ENCODE peak calls at places on chromosomes 7 and 10, in nine cellular contexts. W is RWPE1, Y is upper lobe of right lung, G is neural crest cell, R is omental fat pad, A is Calu3, M is fibroblast of lung, F is heart right ventricle, J is left lung. S is an unnamed sample.

GRCh38 chr10:14653271-14654161 is 121.2 kb downstream of the FAM107B start:
- DNase-seq in G (no peak), R (no peak), F (no peak), J (no peak), W (peak; percentile 85), A (peak; percentile 74), M (peak; percentile 82), Y (no peak), S (peak; percentile 84)

GRCh38 chr10:52923520-52923919 is 150.9 kb upstream of the MBL2 start:
- DNase-seq in A (no peak), F (no peak), R (no peak), Y (no peak), J (no peak), M (no peak), G (no peak), W (no peak), S (no peak)

GRCh38 chr7:137820156-137820555 is 26.6 kb downstream of the DGKI start:
- DNase-seq in Y (no peak), M (no peak), W (no peak), F (no peak), G (no peak), J (no peak), R (no peak), A (no peak), S (no peak)

GRCh38 chr10:124285587-124286527 is 132.9 kb downstream of the OAT start:
- DNase-seq in W (no peak), J (peak; percentile 36), Y (peak; percentile 31), G (no peak), A (no peak), R (no peak), F (no peak), M (peak; percentile 15), S (no peak)

GRCh38 chr7:130372402-130372801 is 7.9 kb upstream of the CPA1 start:
- DNase-seq in M (no peak), A (no peak), J (no peak), Y (no peak), F (no peak), G (no peak), R (no peak), W (no peak), S (no peak)

GRCh38 chr10:59708816-59709471 is 706 bp downstream of the SLC16A9 start:
- DNase-seq in R (no peak), A (peak; percentile 42), W (peak; percentile 36), Y (no peak), J (peak; percentile 85), M (no peak), G (peak; percentile 21), F (peak; percentile 21), S (peak; percentile 7)

GRCh38 chr10:24858244-24858907 is 94.0 kb downstream of the PRTFDC1 start:
- DNase-seq in R (no peak), A (no peak), W (peak; percentile 54), Y (no peak), G (no peak), F (no peak), J (no peak), M (peak; percentile 52), S (peak; percentile 72)

GRCh38 chr10:46266506-46266985 is 20.3 kb upstream of the ANTXRL start:
- DNase-seq in M (no peak), Y (no peak), F (no peak), R (no peak), W (no peak), J (peak; percentile 71), A (no peak), G (no peak), S (no peak)

GRCh38 chr7:19772858-19773337 is 519 bp downstream of the TMEM196 start:
- DNase-seq in G (peak; percentile 37), A (peak; percentile 62), J (no peak), R (no peak), M (peak; percentile 39), Y (no peak), F (peak; percentile 8), W (peak; percentile 25), S (no peak)

GRCh38 chr7:19776981-19777380 is 3.6 kb upstream of the TMEM196 start:
- DNase-seq in G (no peak), J (no peak), A (no peak), Y (no peak), W (no peak), F (no peak), M (no peak), R (no peak), S (no peak)

GRCh38 chr7:19772323-19772722 is 1.1 kb downstream of the TMEM196 start:
- DNase-seq in M (no peak), R (no peak), A (no peak), J (no peak), F (no peak), Y (no peak), W (no peak), G (peak; percentile 5), S (no peak)

GRCh38 chr7:19773361-19773760 is at the start of gene TMEM196:
- DNase-seq in Y (no peak), F (no peak), A (no peak), M (no peak), G (peak; percentile 16), J (no peak), W (no peak), R (no peak), S (no peak)
- TF ChIP-seq CTCF in Y (no peak), F (no peak), A (no peak), M (no peak), G (no peak), J (no peak), W (no peak), R (no peak), S (no peak)

DNA sequence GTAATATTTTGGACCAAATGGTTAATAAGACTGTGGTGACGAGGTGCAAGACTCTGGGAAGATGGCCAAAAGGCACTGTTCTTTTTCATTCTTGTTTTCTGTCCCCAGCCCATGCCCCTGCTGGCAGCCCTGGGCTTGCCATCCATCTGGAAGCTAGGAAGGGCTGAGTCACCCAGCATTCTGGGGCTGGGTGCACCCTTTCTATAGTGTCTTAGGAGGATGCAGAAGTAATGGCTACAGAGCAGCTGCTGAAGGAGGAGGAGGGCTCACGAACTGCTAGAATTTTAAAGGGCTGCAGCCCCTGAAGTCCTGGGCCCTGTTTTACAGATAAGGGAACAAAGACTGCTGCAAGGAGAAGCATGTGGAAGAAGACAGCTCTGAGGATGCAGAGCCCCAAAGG is 42.8 kb upstream of the ZNF32 start:
- DNase-seq in M (peak; percentile 11), A (no peak), J (no peak), W (no peak), F (no peak), Y (no peak), R (no peak), G (no peak), S (peak; percentile 64)
- TF ChIP-seq CTCF in M (no peak), A (no peak), J (no peak), W (no peak), F (no peak), Y (no peak), R (no peak), G (no peak), S (no peak)

DNA sequence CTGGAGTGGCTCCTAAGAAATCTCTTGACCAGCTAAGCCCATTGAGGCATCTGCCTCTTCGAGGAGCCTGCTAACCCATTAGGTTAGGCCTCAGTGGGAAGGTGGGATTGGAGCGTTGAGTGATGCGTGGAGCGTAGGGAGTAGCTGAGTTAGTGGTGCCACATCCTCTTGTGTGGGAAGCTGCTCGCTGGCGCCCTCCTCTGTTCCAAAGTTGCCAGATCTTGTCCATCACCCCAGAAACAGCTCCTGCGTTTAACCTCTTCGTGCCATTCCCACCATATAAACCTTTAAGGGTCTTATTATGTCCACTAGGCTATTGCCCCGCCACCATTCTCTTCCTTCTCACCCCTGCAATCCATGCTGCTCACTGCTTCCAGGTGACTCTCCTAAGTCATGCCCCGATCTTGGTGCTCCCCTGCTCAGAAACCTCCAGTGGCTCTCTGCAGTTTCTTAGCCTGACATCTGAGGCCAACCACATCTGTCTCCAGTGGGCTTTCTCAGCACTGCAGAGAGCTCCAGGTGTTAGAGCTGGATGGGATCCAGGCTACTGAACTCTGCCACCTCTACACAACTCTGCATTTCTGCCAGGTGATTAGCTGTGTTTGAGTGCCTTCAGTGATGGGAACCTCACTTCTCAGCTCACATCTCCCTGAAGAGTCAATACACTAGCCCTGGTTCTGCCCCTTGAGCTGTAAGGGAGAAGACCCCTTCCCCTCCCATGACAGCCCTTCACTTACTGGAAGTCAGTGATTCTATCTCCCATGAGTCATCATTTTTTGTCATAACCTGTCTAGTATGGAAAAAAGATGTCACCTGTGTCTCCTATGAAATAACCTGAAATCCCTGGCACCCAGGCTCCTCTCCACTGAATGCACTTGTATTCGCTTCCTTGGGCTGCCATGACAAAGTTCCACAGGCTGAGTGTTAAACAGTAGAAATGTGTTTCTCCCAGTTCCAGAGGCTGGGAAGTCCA is 65.0 kb upstream of the FGFR2 start:
- DNase-seq in Y (no peak), G (peak; percentile 61), J (no peak), F (no peak), A (no peak), R (no peak), W (no peak), M (no peak), S (peak; percentile 39)
- TF ChIP-seq CTCF in Y (no peak), G (peak; percentile 55), J (no peak), F (no peak), A (no peak), R (no peak), W (no peak), M (no peak), S (no peak)

GRCh38 chr7:45180084-45180986 is 22.7 kb downstream of the RAMP3 start:
- DNase-seq in W (no peak), M (no peak), J (no peak), A (no peak), Y (peak; percentile 57), R (no peak), F (no peak), G (no peak), S (no peak)

GRCh38 chr7:45176886-45177731 is 19.5 kb downstream of the RAMP3 start:
- DNase-seq in M (no peak), A (no peak), F (no peak), R (no peak), W (no peak), J (no peak), G (no peak), Y (peak; percentile 53), S (no peak)

GRCh38 chr7:45179666-45180065 is 22.1 kb downstream of the RAMP3 start:
- DNase-seq in J (no peak), A (no peak), Y (no peak), G (no peak), M (no peak), F (no peak), W (no peak), R (no peak), S (no peak)

GRCh38 chr7:45177801-45178200 is 20.2 kb downstream of the RAMP3 start:
- DNase-seq in W (no peak), A (no peak), J (no peak), G (no peak), M (no peak), Y (peak; percentile 59), R (no peak), F (no peak), S (no peak)

DNA sequence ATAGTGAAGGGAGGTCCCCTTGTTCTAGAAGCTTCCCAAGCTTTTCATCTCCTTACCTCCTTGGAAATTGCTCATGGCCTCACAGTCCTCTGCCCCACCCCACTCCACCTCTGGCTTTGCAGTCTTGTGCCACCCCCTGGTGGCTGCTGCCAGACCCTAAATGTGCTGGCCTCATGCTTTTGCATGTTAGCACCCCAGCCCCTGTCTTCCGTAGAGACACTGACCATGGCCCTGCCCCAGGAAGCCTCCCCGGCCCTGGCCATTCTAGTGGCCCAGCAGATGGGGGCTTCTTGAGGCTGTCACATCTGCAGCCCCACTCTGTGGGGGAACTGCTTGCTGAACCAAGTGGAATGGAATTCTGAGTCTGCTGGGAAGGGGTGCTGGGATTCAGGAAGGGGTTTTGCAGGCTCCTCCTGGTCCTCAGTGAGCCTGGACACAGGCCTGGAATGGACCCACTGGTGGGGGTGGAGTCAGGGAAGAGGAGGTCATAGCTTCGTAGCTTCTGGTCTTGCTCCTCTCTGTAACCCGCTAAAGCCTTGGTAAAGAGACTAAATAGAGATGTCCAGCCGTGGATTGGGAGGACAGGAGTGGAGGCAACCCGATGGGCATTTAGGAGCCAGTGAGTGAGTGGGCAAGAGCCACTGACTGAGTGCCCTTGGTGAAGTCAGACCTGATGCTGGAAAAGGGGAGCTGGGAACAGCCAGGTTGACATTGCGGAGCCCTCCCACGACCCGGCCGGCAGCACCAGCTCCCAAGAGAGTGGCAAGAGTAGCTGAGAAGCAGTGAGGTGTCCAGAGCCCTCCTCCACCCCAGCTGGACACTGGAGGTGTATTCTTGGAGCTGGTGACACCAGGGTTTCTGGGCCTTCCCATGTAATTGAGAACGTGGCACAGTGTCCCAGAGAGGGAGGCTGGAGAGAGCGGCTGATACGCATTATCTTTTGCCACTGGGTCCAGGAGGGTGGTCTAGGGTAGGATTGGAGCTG is 20.9 kb downstream of the RAMP3 start:
- DNase-seq in A (peak; percentile 35), J (no peak), M (no peak), W (no peak), Y (peak; percentile 49), F (no peak), G (no peak), R (no peak), S (peak; percentile 15)
- TF ChIP-seq CTCF in A (peak; percentile 17), J (no peak), M (no peak), W (no peak), Y (no peak), F (no peak), G (no peak), R (no peak), S (no peak)

S was measured in MCF 10A.